ENCODE peak calls at places on chromosomes 12 and 14, in four cellular contexts. One of them, this sample, is unnamed.

GRCh38 chr12:50574621-50575348 is 70.0 kb downstream of the DIP2B start:
- DNase-seq in upper lobe of left lung: no peak
- DNase-seq in heart right ventricle: no peak
- DNase-seq in kidney: no peak
- DNase-seq in this sample: no peak

GRCh38 chr12:102824218-102824835 is 92.7 kb downstream of the PAH start:
- DNase-seq in upper lobe of left lung: no peak
- DNase-seq in heart right ventricle: peak; percentile 14
- DNase-seq in kidney: peak; percentile 79
- DNase-seq in this sample: no peak

GRCh38 chr14:101077511-101078074 is 174.1 kb upstream of the RTL1 start:
- DNase-seq in kidney: no peak
- DNase-seq in upper lobe of left lung: peak; percentile 17
- DNase-seq in heart right ventricle: no peak
- DNase-seq in this sample: no peak

GRCh38 chr12:2284321-2284813 is 231.6 kb downstream of the CACNA1C start:
- DNase-seq in heart right ventricle: no peak
- DNase-seq in kidney: no peak
- DNase-seq in upper lobe of left lung: no peak
- DNase-seq in this sample: no peak

GRCh38 chr12:123024819-123025391 is 44.4 kb downstream of the ARL6IP4 start:
- DNase-seq in heart right ventricle: no peak
- DNase-seq in kidney: peak; percentile 18
- DNase-seq in upper lobe of left lung: no peak
- DNase-seq in this sample: no peak

GRCh38 chr12:51926718-51927117 is 19.4 kb downstream of the ACVRL1 start:
- DNase-seq in heart right ventricle: no peak
- DNase-seq in upper lobe of left lung: peak; percentile 58
- DNase-seq in kidney: no peak
- DNase-seq in this sample: no peak

GRCh38 chr12:121124402-121125109 is 8.1 kb upstream of the P2RX7 start:
- DNase-seq in kidney: no peak
- DNase-seq in upper lobe of left lung: no peak
- DNase-seq in heart right ventricle: peak; percentile 40
- DNase-seq in this sample: peak; percentile 55

GRCh38 chr12:106247731-106248176 is at the start of gene CKAP4:
- DNase-seq in kidney: peak; percentile 95
- DNase-seq in upper lobe of left lung: peak; percentile 82
- DNase-seq in heart right ventricle: peak; percentile 77
- DNase-seq in this sample: no peak

GRCh38 chr14:50061664-50062437 is 54.5 kb downstream of the VCPKMT start:
- DNase-seq in upper lobe of left lung: peak; percentile 57
- DNase-seq in heart right ventricle: no peak
- DNase-seq in kidney: no peak
- DNase-seq in this sample: no peak

GRCh38 chr14:24071836-24072420 is 566 bp downstream of the CPNE6 start:
- DNase-seq in heart right ventricle: no peak
- DNase-seq in kidney: peak; percentile 48
- DNase-seq in upper lobe of left lung: no peak
- DNase-seq in this sample: no peak

GRCh38 chr12:105455250-105455649 is 124.8 kb downstream of the C12orf75 start:
- DNase-seq in heart right ventricle: no peak
- DNase-seq in upper lobe of left lung: no peak
- DNase-seq in kidney: no peak
- DNase-seq in this sample: no peak

GRCh38 chr12:52147367-52147972 is 44.3 kb downstream of the KRT80 start:
- DNase-seq in kidney: peak; percentile 98
- DNase-seq in upper lobe of left lung: peak; percentile 98
- DNase-seq in heart right ventricle: peak; percentile 88
- DNase-seq in this sample: peak; percentile 95

GRCh38 chr12:64669270-64669842 is 59.1 kb downstream of the RASSF3 start:
- DNase-seq in heart right ventricle: peak; percentile 70
- DNase-seq in kidney: peak; percentile 90
- DNase-seq in upper lobe of left lung: peak; percentile 73
- DNase-seq in this sample: no peak

GRCh38 chr12:12608557-12608957 is 3.1 kb upstream of the CREBL2 start:
- DNase-seq in kidney: no peak
- DNase-seq in upper lobe of left lung: no peak
- DNase-seq in heart right ventricle: no peak
- DNase-seq in this sample: no peak

GRCh38 chr12:40587970-40588369 is 104.3 kb upstream of the CNTN1 start:
- DNase-seq in kidney: no peak
- DNase-seq in heart right ventricle: no peak
- DNase-seq in upper lobe of left lung: no peak
- DNase-seq in this sample: no peak

GRCh38 chr14:60856113-60856512 is 121.6 kb downstream of the MNAT1 start:
- DNase-seq in kidney: no peak
- DNase-seq in heart right ventricle: no peak
- DNase-seq in upper lobe of left lung: no peak
- DNase-seq in this sample: no peak

GRCh38 chr12:48861111-48861510 is 4.6 kb downstream of the RND1 start:
- DNase-seq in heart right ventricle: no peak
- DNase-seq in kidney: no peak
- DNase-seq in upper lobe of left lung: no peak
- DNase-seq in this sample: no peak

GRCh38 chr14:70004791-70005190 is 125.6 kb downstream of the SMOC1 start:
- DNase-seq in upper lobe of left lung: no peak
- DNase-seq in kidney: no peak
- DNase-seq in heart right ventricle: no peak
- DNase-seq in this sample: no peak

GRCh38 chr12:51246254-51246853 is 7.7 kb downstream of the DAZAP2 start:
- DNase-seq in upper lobe of left lung: peak; percentile 42
- DNase-seq in kidney: no peak
- DNase-seq in heart right ventricle: peak; percentile 29
- DNase-seq in this sample: no peak

GRCh38 chr12:73225941-73226340 is 953.8 kb downstream of the TRHDE start:
- DNase-seq in heart right ventricle: no peak
- DNase-seq in upper lobe of left lung: no peak
- DNase-seq in kidney: no peak
- DNase-seq in this sample: no peak

GRCh38 chr14:61197416-61197815 is 83.7 kb downstream of the TMEM30B start:
- DNase-seq in kidney: no peak
- DNase-seq in upper lobe of left lung: no peak
- DNase-seq in heart right ventricle: no peak
- DNase-seq in this sample: no peak

GRCh38 chr14:75442642-75443041 is 14.8 kb downstream of the JDP2 start:
- DNase-seq in kidney: no peak
- DNase-seq in heart right ventricle: no peak
- DNase-seq in upper lobe of left lung: no peak
- DNase-seq in this sample: peak; percentile 62

GRCh38 chr12:94458882-94459772 is 540 bp downstream of the CEP83 start:
- DNase-seq in upper lobe of left lung: no peak
- DNase-seq in kidney: no peak
- DNase-seq in heart right ventricle: no peak
- DNase-seq in this sample: no peak

GRCh38 chr12:116194935-116195431 is 82.5 kb downstream of the MED13L start:
- DNase-seq in heart right ventricle: no peak
- DNase-seq in kidney: no peak
- DNase-seq in upper lobe of left lung: no peak
- DNase-seq in this sample: no peak

GRCh38 chr14:49893309-49894213 is 679 bp downstream of the ARF6 start:
- DNase-seq in heart right ventricle: peak; percentile 50
- DNase-seq in kidney: peak; percentile 92
- DNase-seq in upper lobe of left lung: peak; percentile 56
- DNase-seq in this sample: no peak

GRCh38 chr14:20782280-20782890 is 1.3 kb downstream of the RNASE6 start:
- DNase-seq in kidney: no peak
- DNase-seq in upper lobe of left lung: no peak
- DNase-seq in heart right ventricle: no peak
- DNase-seq in this sample: no peak

GRCh38 chr12:38138225-38139221 is 178.1 kb upstream of the ALG10B start:
- DNase-seq in kidney: peak; percentile 90
- DNase-seq in upper lobe of left lung: peak; percentile 60
- DNase-seq in heart right ventricle: peak; percentile 67
- DNase-seq in this sample: peak; percentile 18

GRCh38 chr12:83945871-83946270 is 966.7 kb downstream of the SLC6A15 start:
- DNase-seq in upper lobe of left lung: no peak
- DNase-seq in kidney: no peak
- DNase-seq in heart right ventricle: no peak
- DNase-seq in this sample: peak; percentile 38

GRCh38 chr14:83887871-83888270 is 1642.1 kb upstream of the FLRT2 start:
- DNase-seq in heart right ventricle: no peak
- DNase-seq in upper lobe of left lung: no peak
- DNase-seq in kidney: no peak
- DNase-seq in this sample: no peak
- TF ChIP-seq CTCF in heart right ventricle: no peak
- TF ChIP-seq CTCF in upper lobe of left lung: no peak
- TF ChIP-seq CTCF in kidney: no peak
- TF ChIP-seq CTCF in this sample: no peak

GRCh38 chr12:54287316-54288157 is 7.0 kb downstream of the HNRNPA1 start:
- DNase-seq in heart right ventricle: no peak
- DNase-seq in upper lobe of left lung: no peak
- DNase-seq in kidney: peak; percentile 12
- DNase-seq in this sample: no peak

GRCh38 chr12:54286042-54286931 is 5.8 kb downstream of the HNRNPA1 start:
- DNase-seq in upper lobe of left lung: no peak
- DNase-seq in heart right ventricle: no peak
- DNase-seq in kidney: no peak
- DNase-seq in this sample: no peak

GRCh38 chr12:54280401-54281260 is at the start of gene HNRNPA1:
- DNase-seq in upper lobe of left lung: peak; percentile 97
- DNase-seq in kidney: peak; percentile 97
- DNase-seq in heart right ventricle: peak; percentile 99
- DNase-seq in this sample: peak; percentile 100

GRCh38 chr12:54282949-54283593 is 2.5 kb downstream of the HNRNPA1 start:
- DNase-seq in kidney: no peak
- DNase-seq in upper lobe of left lung: no peak
- DNase-seq in heart right ventricle: no peak
- DNase-seq in this sample: no peak

DNA sequence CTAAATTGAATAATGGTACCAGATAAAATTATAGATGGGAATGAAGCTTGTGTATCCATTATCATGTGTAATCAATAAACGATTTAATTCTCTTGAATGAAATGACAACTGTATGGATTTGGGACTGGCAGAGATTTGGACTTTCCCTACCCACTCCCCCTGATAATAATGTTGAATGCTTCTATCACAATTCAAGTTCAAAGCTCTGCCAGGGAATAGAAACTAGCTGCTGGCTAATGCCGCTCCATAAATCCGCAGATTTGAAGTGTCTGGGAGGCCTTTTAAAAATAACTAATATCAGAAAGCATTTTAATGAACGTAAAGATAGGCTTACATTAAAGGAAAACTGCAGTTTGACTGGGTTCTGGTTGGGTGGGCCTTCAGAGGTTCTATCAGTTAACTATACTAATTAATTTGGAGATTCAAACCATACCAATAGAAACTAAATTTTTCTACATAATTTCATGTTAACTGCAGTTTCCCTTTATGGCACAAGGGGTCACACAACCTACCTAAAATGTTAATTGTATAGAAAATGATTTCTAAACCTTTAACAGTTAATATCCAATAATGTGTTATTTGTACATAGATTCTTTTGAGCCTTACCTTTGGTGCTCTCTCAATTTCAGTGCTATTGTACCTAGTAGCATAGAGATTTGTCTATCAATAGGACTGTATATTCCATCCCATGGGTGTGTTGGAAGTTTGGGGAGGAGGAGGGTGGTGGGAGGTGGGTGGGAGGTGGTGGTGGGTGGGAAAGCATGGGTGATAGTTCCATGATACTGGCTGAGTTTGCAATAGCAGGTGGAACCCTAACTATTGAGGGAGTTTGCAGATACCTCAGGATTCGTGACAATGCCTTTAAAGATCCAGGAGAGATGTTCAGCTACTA is 4.9 kb downstream of the HNRNPA1 start:
- DNase-seq in heart right ventricle: no peak
- DNase-seq in kidney: no peak
- DNase-seq in upper lobe of left lung: no peak
- DNase-seq in this sample: no peak
- H3K4me3 ChIP-seq in heart right ventricle: no peak overlapping the region
- H3K4me3 ChIP-seq in kidney: no peak overlapping the region
- H3K4me3 ChIP-seq in upper lobe of left lung: no peak overlapping the region
- H3K4me3 ChIP-seq in this sample: no peak overlapping the region

DNA sequence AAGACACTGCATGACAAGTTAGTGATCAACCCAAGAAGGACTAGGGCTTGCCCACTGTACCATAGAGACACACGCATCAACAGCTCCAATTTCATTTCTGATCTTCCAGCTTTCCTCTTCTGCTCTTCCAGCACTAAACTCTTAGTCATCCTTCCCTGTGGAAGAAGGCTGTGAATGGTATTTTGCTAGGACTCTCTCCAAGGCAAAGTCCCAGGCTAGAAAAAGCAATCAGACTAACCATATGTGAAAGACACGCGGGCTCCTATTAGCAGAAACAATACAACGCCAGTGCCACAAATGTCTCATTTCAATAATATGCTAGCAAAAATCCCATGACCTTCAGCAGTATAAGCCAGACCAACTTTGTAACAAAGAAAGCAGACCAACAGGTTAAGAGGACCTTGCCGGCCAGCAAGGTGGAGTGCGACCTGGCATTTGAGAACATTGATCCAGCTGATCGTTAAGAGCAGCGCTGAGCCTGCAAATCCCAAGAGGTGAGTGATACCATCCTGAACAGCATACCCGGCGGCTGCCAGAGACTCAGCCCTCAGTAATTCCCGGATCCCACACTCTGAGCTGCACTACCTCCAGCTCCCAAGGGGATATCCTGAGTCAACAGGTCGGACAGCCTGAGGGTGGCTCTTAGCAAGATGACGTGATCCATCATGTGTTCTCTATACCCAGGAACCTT is 132.5 kb downstream of the FOXN3 start:
- DNase-seq in heart right ventricle: no peak
- DNase-seq in kidney: no peak
- DNase-seq in upper lobe of left lung: no peak
- DNase-seq in this sample: peak; percentile 55
- TF ChIP-seq CTCF in heart right ventricle: no peak
- TF ChIP-seq CTCF in kidney: no peak
- TF ChIP-seq CTCF in upper lobe of left lung: no peak
- TF ChIP-seq CTCF in this sample: no peak

GRCh38 chr14:72610831-72611200 is 283.1 kb downstream of the DPF3 start:
- DNase-seq in kidney: no peak
- DNase-seq in heart right ventricle: no peak
- DNase-seq in upper lobe of left lung: no peak
- DNase-seq in this sample: no peak
- H3K4me3 ChIP-seq in kidney: no peak overlapping the region
- H3K4me3 ChIP-seq in heart right ventricle: no peak overlapping the region
- H3K4me3 ChIP-seq in upper lobe of left lung: no peak overlapping the region
- H3K4me3 ChIP-seq in this sample: no peak overlapping the region

DNA sequence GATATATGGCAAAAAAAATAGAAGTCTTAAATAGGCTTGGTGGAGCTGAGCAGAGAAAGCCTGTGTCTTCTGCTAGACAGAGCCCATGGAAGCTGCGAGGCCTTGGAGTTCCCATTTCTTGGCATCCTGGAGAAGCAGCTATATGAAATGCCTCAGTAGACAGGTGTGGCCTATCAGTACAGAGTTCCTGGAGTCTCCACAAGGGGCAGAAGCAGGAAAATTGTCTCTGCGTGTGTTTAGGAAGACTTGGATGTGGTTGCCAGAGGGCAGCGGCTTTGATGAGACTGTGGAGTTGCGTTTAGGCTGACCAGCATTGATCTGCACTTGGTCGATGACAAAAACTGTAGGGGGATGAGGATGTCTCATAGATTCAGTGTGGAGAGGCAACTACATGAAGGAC is 334.5 kb upstream of the SEL1L start:
- DNase-seq in heart right ventricle: no peak
- DNase-seq in upper lobe of left lung: no peak
- DNase-seq in kidney: no peak
- DNase-seq in this sample: no peak
- TF ChIP-seq CTCF in heart right ventricle: no peak
- TF ChIP-seq CTCF in upper lobe of left lung: no peak
- TF ChIP-seq CTCF in kidney: no peak
- TF ChIP-seq CTCF in this sample: no peak